ENCODE peak calls at places on chromosomes 3 and 15, in seven cellular contexts. O is A549; K is suprapubic skin; J is mammary epithelial cell; D is CD4-positive, alpha-beta T cell; U is endothelial cell of umbilical vein; Z is heart left ventricle. R is an unnamed sample. For H3K9me3, the result is how much of the 10 kb centered on the place peaks cover.

GRCh38 chr3:27312044-27312668 is 57.0 kb downstream of the NEK10 start:
- DNase-seq in J (peak), U (peak), D (no peak), Z (no peak), K (no peak), O (peak), R (peak)

GRCh38 chr3:113264249-113264648 is 52.9 kb downstream of the BOC start:
- DNase-seq in Z (no peak), J (no peak), U (no peak), K (no peak), D (no peak), O (no peak), R (peak)

GRCh38 chr15:45117327-45118130 is 3.4 kb downstream of the DUOXA2 start:
- DNase-seq in J (no peak), O (no peak), K (no peak), D (no peak), Z (no peak), U (no peak), R (no peak)

GRCh38 chr3:56914646-56915045 is 112.9 kb upstream of the ARHGEF3 start:
- DNase-seq in J (no peak), O (no peak), U (no peak), Z (no peak), K (no peak), D (no peak), R (no peak)

GRCh38 chr3:24464389-24464788 is 30.3 kb downstream of the THRB start:
- DNase-seq in Z (no peak), D (no peak), O (no peak), U (no peak), J (no peak), K (no peak), R (no peak)

GRCh38 chr3:53179580-53179979 is 18.6 kb downstream of the PRKCD start:
- DNase-seq in Z (no peak), D (no peak), K (no peak), J (no peak), U (no peak), O (no peak), R (no peak)

GRCh38 chr3:194777729-194778128 is 92.0 kb downstream of the FAM43A start:
- DNase-seq in D (no peak), J (no peak), O (no peak), K (no peak), Z (no peak), U (no peak), R (no peak)

GRCh38 chr3:18308096-18308495 is 117.0 kb downstream of the SATB1 start:
- DNase-seq in Z (no peak), U (no peak), O (no peak), K (no peak), J (peak), D (no peak), R (no peak)

GRCh38 chr15:31269961-31270575 is 56.6 kb upstream of the KLF13 start:
- DNase-seq in J (no peak), D (no peak), O (no peak), K (peak), U (no peak), Z (no peak), R (no peak)

GRCh38 chr3:58173670-58174472 is 36.9 kb downstream of the DNASE1L3 start:
- DNase-seq in J (no peak), D (peak), O (no peak), U (peak), K (no peak), Z (peak), R (peak)

GRCh38 chr3:25971736-25972135 is 181.8 kb downstream of the OXSM start:
- DNase-seq in Z (no peak), U (no peak), O (no peak), K (no peak), J (no peak), D (no peak), R (no peak)

GRCh38 chr15:29686445-29687203 is 135.6 kb downstream of the TJP1 start:
- DNase-seq in U (no peak), D (no peak), Z (no peak), K (no peak), J (no peak), O (no peak), R (no peak)

GRCh38 chr15:29685156-29686078 is 136.9 kb downstream of the TJP1 start:
- DNase-seq in O (no peak), U (peak), D (no peak), K (no peak), Z (no peak), J (peak), R (no peak)

GRCh38 chr15:29687204-29687768 is 135.0 kb downstream of the TJP1 start:
- DNase-seq in U (no peak), D (no peak), J (no peak), Z (no peak), O (no peak), K (no peak), R (no peak)

GRCh38 chr15:29687939-29688884 is 134.1 kb downstream of the TJP1 start:
- DNase-seq in O (no peak), D (no peak), Z (no peak), U (no peak), J (no peak), K (no peak), R (no peak)

GRCh38 chr15:29686079-29686425 is 136.2 kb downstream of the TJP1 start:
- DNase-seq in K (no peak), U (no peak), D (no peak), O (no peak), J (no peak), Z (no peak), R (no peak)
- H3K9me3 ChIP-seq in K (under half), U (under half), D (under half), O (under half), J (under half), Z (under half), R (under half)

DNA sequence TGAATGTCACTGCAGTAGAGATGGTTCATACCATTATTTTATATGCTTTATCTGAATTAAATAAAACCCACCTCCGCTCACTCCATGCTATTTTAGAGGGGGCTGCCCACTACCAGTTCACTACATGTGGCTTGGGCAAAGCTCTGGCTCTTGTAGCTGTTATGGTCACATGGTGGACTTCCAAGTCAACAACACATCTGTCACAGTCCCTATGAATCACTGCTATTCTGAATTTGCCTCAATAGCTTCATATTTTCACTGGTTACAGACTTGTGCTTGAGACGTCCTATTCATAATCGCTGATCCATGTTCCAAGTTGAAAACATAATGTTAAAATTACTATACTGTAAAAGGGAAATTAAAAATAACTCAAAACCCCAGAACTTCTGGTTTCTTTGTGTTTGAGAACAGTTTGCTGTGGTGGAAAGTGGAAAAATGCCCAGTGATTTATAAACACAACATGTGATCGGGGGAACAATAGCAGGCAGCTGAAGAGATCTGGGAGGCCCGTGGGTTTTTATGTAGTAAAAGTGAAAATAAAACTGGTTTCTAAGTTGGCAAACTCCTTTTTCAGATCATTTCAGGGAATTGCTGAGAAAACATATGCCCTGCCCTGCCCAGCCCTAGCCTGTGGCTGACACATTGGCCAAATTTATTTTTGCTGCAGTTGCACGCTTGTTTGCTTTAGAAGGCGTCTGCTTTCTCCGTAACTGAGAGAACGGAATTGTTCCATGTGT is 128.8 kb upstream of the PRR23C start:
- DNase-seq in D (no peak), K (no peak), O (no peak), U (peak), J (no peak), Z (no peak), R (no peak)
- H3K27ac ChIP-seq in D (no peak), K (peak), O (no peak), U (no peak), J (no peak), Z (no peak), R (no peak)

GRCh38 chr15:73558529-73558928 is 74.7 kb downstream of the NPTN start:
- DNase-seq in K (no peak), D (no peak), Z (no peak), O (no peak), J (no peak), U (no peak), R (no peak)

GRCh38 chr15:73555080-73555479 is 78.1 kb downstream of the NPTN start:
- DNase-seq in Z (no peak), K (no peak), D (no peak), O (no peak), J (no peak), U (no peak), R (no peak)

GRCh38 chr15:73564255-73564654 is 68.9 kb downstream of the NPTN start:
- DNase-seq in K (no peak), U (peak), D (no peak), O (no peak), Z (no peak), J (peak), R (peak)

DNA sequence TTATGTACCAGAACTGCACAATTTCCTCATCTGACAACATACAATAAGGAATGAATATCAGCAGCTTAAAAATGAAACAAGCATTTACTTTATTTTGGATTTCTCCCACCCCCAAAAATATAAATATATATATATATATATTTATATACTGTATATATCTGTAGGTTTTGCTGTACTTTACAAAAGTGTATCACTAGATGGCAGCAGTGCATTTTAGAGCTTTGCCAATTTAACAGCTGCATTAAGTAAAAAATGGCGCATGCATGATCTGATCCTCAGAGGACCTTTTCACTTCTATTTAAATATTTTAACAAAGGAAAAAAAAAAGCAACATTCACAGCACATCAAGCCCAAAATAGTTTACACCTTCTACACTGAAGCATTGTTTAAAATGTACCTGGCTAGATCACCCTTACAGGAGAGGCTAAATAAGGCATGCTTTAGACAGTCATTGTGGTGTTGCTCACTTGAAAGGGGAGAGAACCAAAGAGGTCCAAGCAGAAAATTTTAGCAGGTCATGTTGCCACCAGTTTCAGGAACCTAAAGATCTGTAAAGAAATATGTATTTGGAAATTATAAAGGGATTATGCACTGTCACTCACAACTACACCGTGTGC is 72.6 kb downstream of the NPTN start:
- DNase-seq in J (peak), D (no peak), Z (no peak), K (no peak), O (peak), U (peak), R (peak)
- TF ChIP-seq CTCF in J (peak), D (peak), Z (peak), K (peak), O (peak), U (peak), R (peak)

GRCh38 chr15:20344601-20345400 is 196.8 kb downstream of the GOLGA6L6 start:
- DNase-seq in O (no peak), D (no peak), U (no peak), J (peak), K (peak), Z (no peak), R (no peak)
- H3K9me3 ChIP-seq in O (half or more), D (under half), U (half or more), J (under half), K (under half), Z (under half), R (under half)

R was measured in WERI-Rb-1.